ENCODE peak calls at places on chromosomes 2 and 18, in nine cellular contexts. C, S, N, R, A, F, V, T and B are unnamed samples.

GRCh38 chr2:148989882-148990493 is 48.5 kb upstream of the LYPD6B start:
- DNase-seq in N (peak), F (peak), S (no peak), R (peak), T (peak), A (peak), V (peak), C (peak), B (peak)

GRCh38 chr2:236393101-236393500 is 128.9 kb upstream of the ASB18 start:
- DNase-seq in F (no peak), S (no peak), R (no peak), A (no peak), T (no peak), V (no peak), C (no peak), N (no peak), B (no peak)

GRCh38 chr2:54597153-54597827 is 126.2 kb upstream of the EML6 start:
- DNase-seq in C (no peak), N (no peak), T (no peak), V (no peak), F (no peak), A (no peak), S (no peak), R (peak), B (no peak)

GRCh38 chr2:29783696-29784095 is 137.7 kb downstream of the ALK start:
- DNase-seq in N (no peak), A (no peak), F (no peak), S (no peak), C (no peak), V (no peak), T (no peak), R (no peak), B (no peak)

GRCh38 chr2:32011566-32011960 is 755 bp upstream of the MEMO1 start:
- DNase-seq in R (no peak), F (no peak), V (no peak), N (no peak), S (no peak), A (no peak), T (no peak), C (no peak), B (no peak)

GRCh38 chr2:86298411-86299390 is 38.7 kb downstream of the REEP1 start:
- DNase-seq in V (peak), A (no peak), C (no peak), S (no peak), R (no peak), N (no peak), F (peak), T (no peak), B (no peak)

GRCh38 chr2:98867539-98868309 is 68.3 kb downstream of the CRACDL start:
- DNase-seq in N (peak), V (peak), A (no peak), R (no peak), C (no peak), F (no peak), T (no peak), S (no peak), B (no peak)

GRCh38 chr18:10715791-10716190 is 190.0 kb downstream of the NAPG start:
- DNase-seq in C (peak), T (peak), S (no peak), R (no peak), N (peak), V (peak), F (peak), A (no peak), B (no peak)

GRCh38 chr2:233706720-233707119 is 6.0 kb upstream of the UGT1A5 start:
- DNase-seq in T (no peak), C (no peak), F (no peak), A (no peak), N (peak), R (no peak), S (no peak), V (peak), B (no peak)

GRCh38 chr2:3585239-3586109 is 9.4 kb upstream of the COLEC11 start:
- DNase-seq in N (no peak), F (no peak), T (peak), C (no peak), R (peak), S (peak), A (peak), V (peak), B (peak)

GRCh38 chr2:60629801-60630385 is 76.4 kb upstream of the BCL11A start:
- DNase-seq in C (no peak), R (no peak), T (no peak), F (no peak), A (no peak), V (no peak), S (no peak), N (peak), B (no peak)

GRCh38 chr18:8882632-8883408 is 177.5 kb downstream of the MTCL1 start:
- DNase-seq in V (no peak), A (peak), T (no peak), C (peak), S (no peak), F (no peak), N (peak), R (no peak), B (no peak)

GRCh38 chr18:8084160-8084559 is 517.0 kb downstream of the PTPRM start:
- DNase-seq in V (peak), R (no peak), F (peak), C (peak), S (no peak), T (peak), A (peak), N (peak), B (peak)

GRCh38 chr2:101616411-101616810 is 81.1 kb upstream of the MAP4K4 start:
- DNase-seq in A (no peak), R (no peak), F (no peak), V (peak), T (no peak), N (no peak), S (no peak), C (no peak), B (no peak)

GRCh38 chr2:28009732-28010131 is 119.2 kb downstream of the BABAM2 start:
- DNase-seq in A (peak), S (no peak), T (no peak), F (no peak), C (no peak), V (peak), N (no peak), R (no peak), B (no peak)

GRCh38 chr18:27861539-27861938 is 315.4 kb downstream of the CDH2 start:
- DNase-seq in V (no peak), F (no peak), R (no peak), C (peak), T (no peak), N (no peak), S (no peak), A (peak), B (no peak)

GRCh38 chr2:191866675-191867506 is 20.0 kb upstream of the CAVIN2 start:
- DNase-seq in N (peak), C (peak), R (peak), V (peak), T (peak), S (no peak), F (peak), A (no peak), B (peak)

GRCh38 chr2:176132397-176133086 is 3.0 kb downstream of the HOXD8 start:
- DNase-seq in T (no peak), S (no peak), C (peak), R (peak), V (peak), F (no peak), N (no peak), A (no peak), B (no peak)
- H3K4me3 ChIP-seq in T (peak), S (no peak), C (peak), R (peak), V (no peak), F (no peak), N (no peak), A (no peak), B (no peak)

GRCh38 chr2:213156682-213157081 is 5.3 kb upstream of the IKZF2 start:
- DNase-seq in S (no peak), A (no peak), F (no peak), C (no peak), V (no peak), R (no peak), N (no peak), T (no peak), B (no peak)
- TF ChIP-seq CTCF in S (no peak), A (no peak), F (no peak), C (no peak), V (no peak), R (no peak), N (no peak), T (no peak), B (no peak)

GRCh38 chr2:68832161-68832869 is 38.9 kb downstream of the BMP10 start:
- DNase-seq in V (peak), F (no peak), T (no peak), R (peak), C (no peak), N (peak), S (peak), A (no peak), B (no peak)

GRCh38 chr2:68831688-68832087 is 39.5 kb downstream of the BMP10 start:
- DNase-seq in C (no peak), V (peak), T (no peak), S (no peak), R (no peak), A (no peak), N (no peak), F (no peak), B (no peak)

GRCh38 chr2:68827681-68828080 is 43.5 kb downstream of the BMP10 start:
- DNase-seq in A (no peak), F (no peak), T (no peak), S (no peak), C (no peak), N (no peak), V (peak), R (no peak), B (no peak)

GRCh38 chr2:68828887-68829708 is 42.1 kb downstream of the BMP10 start:
- DNase-seq in C (peak), R (peak), A (peak), T (peak), F (peak), N (peak), S (peak), V (peak), B (peak)

GRCh38 chr2:68829764-68830163 is 41.4 kb downstream of the BMP10 start:
- DNase-seq in S (no peak), C (no peak), N (no peak), R (no peak), V (no peak), T (no peak), A (no peak), F (no peak), B (no peak)
- H3K4me3 ChIP-seq in S (no peak), C (no peak), N (no peak), R (no peak), V (no peak), T (no peak), A (no peak), F (no peak), B (no peak)

DNA sequence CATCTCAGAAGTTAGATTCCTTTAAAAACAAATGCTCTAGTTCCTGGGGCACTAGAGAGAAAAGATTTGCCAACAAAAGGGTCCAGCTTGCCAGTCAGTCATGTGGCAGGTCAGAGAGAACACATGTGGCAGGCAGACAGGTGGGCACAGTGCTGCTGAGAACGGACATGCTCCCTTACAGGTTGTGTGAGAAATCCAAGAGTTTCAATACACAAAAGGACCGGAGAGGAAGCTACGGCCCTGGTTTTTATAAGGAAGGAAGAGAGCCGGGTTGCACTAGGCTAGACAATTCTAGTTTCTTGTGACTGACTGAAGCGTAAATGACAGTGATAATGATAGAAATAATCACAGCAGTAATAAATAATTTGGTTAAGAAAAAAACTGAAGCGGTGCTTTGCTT is 18.3 kb downstream of the CDC42EP3 start:
- DNase-seq in T (no peak), V (no peak), R (no peak), S (no peak), C (no peak), F (no peak), A (no peak), N (no peak), B (no peak)
- TF ChIP-seq CTCF in T (no peak), V (no peak), R (no peak), S (no peak), C (no peak), F (no peak), A (no peak), N (no peak), B (no peak)

DNA sequence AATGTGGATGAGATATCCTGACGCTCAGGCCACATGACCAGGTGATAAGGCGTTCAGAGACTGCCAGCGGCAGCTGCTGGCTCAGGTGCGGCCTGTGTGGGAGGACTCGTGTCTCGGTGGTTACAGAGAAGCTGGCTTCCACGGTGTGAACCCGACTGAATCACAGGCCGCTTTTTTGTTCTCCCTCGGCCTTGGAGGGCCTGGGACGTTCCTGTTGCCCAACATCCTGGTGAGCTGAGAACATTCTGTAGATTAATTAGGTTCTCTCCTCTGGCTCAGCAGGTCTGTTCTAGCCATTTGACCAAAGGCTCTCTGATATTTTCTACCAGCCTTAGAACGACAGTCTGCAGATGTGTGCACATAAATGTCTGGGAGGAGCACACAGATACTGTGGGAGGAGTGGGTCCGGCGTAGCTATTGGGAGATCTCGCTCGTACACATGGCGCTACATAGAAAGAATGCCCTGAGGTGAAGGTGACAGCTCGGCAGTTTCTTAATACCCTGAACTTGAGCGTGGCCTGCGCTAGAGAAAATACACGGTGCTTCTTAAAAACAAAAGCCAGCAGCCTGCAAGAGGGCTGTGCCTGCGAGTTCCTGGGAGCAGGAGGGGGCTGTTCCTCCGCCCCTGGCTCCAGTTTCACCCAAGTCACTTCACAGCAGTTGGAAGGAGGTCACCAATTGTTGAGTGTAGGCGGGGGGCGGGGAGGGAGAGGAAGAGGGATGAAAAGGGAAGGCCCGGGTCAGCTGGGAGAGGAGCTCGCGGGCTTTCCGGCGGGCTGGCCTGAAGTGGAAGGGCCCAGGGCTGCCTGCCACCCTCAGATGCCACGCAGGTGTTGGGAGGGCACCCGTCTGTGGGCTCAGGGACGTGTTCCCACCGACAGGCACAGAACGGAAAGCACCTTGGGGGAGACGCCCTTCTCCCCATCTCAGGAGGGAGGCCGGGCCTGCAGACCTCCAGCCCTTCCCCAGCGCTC is 124.6 kb upstream of the ZNF516 start:
- DNase-seq in R (peak), N (peak), V (peak), A (no peak), T (peak), C (peak), S (peak), F (no peak), B (no peak)
- H3K4me3 ChIP-seq in R (peak), N (peak), V (peak), A (no peak), T (no peak), C (peak), S (peak), F (no peak), B (peak)

GRCh38 chr2:68776124-68776523 is 41.5 kb downstream of the ARHGAP25 start:
- DNase-seq in T (no peak), N (no peak), F (no peak), A (no peak), R (no peak), V (no peak), S (no peak), C (no peak), B (no peak)
- TF ChIP-seq CTCF in T (no peak), N (no peak), F (no peak), A (no peak), R (no peak), V (no peak), S (no peak), C (no peak), B (no peak)

DNA sequence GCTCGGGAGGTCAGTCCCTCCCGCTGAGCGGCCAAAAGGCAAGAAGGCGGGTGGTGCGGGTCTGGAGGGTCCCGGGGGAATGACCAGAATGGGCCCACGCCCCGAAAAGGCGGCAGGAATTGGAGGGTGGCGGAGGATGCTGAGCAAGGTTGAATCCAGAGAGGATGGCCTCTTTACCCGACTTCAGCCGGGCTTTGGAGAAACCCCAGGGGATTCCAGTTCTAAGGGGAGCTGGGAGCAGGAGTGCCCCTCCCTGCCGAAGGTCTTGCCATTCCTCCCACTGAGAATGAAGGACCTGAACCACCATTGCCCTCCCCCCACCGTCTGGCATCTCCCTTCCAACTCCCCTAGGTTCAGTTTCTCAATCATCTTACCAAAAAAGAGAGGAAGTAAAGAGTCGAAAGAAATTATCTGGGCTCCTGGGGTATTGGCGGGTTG is 38.9 kb upstream of the ATP6V1B1 start:
- DNase-seq in F (no peak), R (no peak), A (no peak), N (no peak), T (no peak), V (no peak), S (no peak), C (no peak), B (no peak)
- H3K4me3 ChIP-seq in F (no peak), R (no peak), A (no peak), N (no peak), T (no peak), V (no peak), S (no peak), C (no peak), B (no peak)

DNA sequence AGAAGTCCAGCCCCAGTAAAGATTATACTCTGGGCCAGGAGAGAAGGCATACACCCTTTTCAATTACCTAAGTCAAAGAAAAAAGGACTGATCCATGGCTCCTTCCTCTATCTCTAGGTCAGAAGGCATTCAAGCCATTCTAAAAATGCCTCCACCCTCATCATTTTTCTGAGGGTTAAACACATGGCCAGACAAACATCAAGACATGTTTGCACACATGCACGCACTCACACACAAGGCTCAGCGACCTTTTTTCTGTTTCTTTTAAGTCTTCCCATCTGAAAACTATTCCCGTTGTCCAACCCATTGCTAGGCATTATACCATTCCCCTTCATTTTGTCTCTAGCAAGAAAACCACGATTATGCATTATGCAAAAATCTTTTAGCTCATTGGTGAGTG is 126.6 kb downstream of the EN1 start:
- DNase-seq in T (no peak), R (no peak), V (no peak), C (no peak), A (no peak), N (no peak), S (no peak), F (no peak), B (no peak)
- TF ChIP-seq CTCF in T (no peak), R (no peak), V (no peak), C (no peak), A (no peak), N (no peak), S (no peak), F (no peak), B (no peak)

GRCh38 chr2:200814917-200815316 is 3.2 kb downstream of the BZW1 start:
- DNase-seq in T (no peak), S (no peak), F (no peak), A (no peak), N (no peak), R (no peak), V (peak), C (no peak), B (no peak)
- H3K4me3 ChIP-seq in T (no peak), S (no peak), F (no peak), A (no peak), N (no peak), R (no peak), V (no peak), C (no peak), B (no peak)